ENCODE peak calls at places on chromosomes 1 and 21, in four cellular contexts. One of them, this sample, is unnamed.
A peak's percentile ranks its signal among the peaks of the same experiment; 100 is the strongest.

GRCh38 chr1:94050675-94051074 is 70.3 kb downstream of the ABCA4 start:
- DNase-seq in aorta: no peak
- DNase-seq in NT2/D1: no peak
- DNase-seq in CD8-positive, alpha-beta T cell: no peak
- DNase-seq in this sample: no peak

GRCh38 chr1:243710467-243710866 is 139.6 kb downstream of the AKT3 start:
- DNase-seq in aorta: no peak
- DNase-seq in NT2/D1: no peak
- DNase-seq in CD8-positive, alpha-beta T cell: no peak
- DNase-seq in this sample: no peak

GRCh38 chr1:55848906-55849305 is 633.7 kb upstream of the USP24 start:
- DNase-seq in aorta: no peak
- DNase-seq in NT2/D1: peak; percentile 30
- DNase-seq in CD8-positive, alpha-beta T cell: no peak
- DNase-seq in this sample: no peak

GRCh38 chr1:1119272-1119890 is 3.5 kb upstream of the C1orf159 start:
- DNase-seq in aorta: no peak
- DNase-seq in NT2/D1: no peak
- DNase-seq in CD8-positive, alpha-beta T cell: no peak
- DNase-seq in this sample: no peak

GRCh38 chr21:15058718-15059316 is 6.0 kb downstream of the NRIP1 start:
- DNase-seq in aorta: no peak
- DNase-seq in NT2/D1: no peak
- DNase-seq in CD8-positive, alpha-beta T cell: no peak
- DNase-seq in this sample: no peak

GRCh38 chr21:44703731-44704635 is 7.0 kb downstream of the KRTAP10-12 start:
- DNase-seq in aorta: no peak
- DNase-seq in NT2/D1: no peak
- DNase-seq in CD8-positive, alpha-beta T cell: no peak
- DNase-seq in this sample: no peak

GRCh38 chr1:8097077-8097799 is 71.1 kb upstream of the ERRFI1 start:
- DNase-seq in aorta: no peak
- DNase-seq in NT2/D1: no peak
- DNase-seq in CD8-positive, alpha-beta T cell: no peak
- DNase-seq in this sample: no peak

GRCh38 chr1:21942464-21942863 is 5.4 kb upstream of the HSPG2 start:
- DNase-seq in aorta: no peak
- DNase-seq in NT2/D1: no peak
- DNase-seq in CD8-positive, alpha-beta T cell: no peak
- DNase-seq in this sample: no peak

GRCh38 chr1:34872133-34872503 is 12.6 kb upstream of the SMIM12 start:
- DNase-seq in aorta: no peak
- DNase-seq in NT2/D1: no peak
- DNase-seq in CD8-positive, alpha-beta T cell: no peak
- DNase-seq in this sample: no peak

GRCh38 chr1:39540504-39541031 is 36.0 kb downstream of the PABPC4 start:
- DNase-seq in aorta: peak; percentile 90
- DNase-seq in NT2/D1: no peak
- DNase-seq in CD8-positive, alpha-beta T cell: no peak
- DNase-seq in this sample: no peak

GRCh38 chr1:56380556-56380955 is 198.8 kb downstream of the PLPP3 start:
- DNase-seq in aorta: no peak
- DNase-seq in NT2/D1: no peak
- DNase-seq in CD8-positive, alpha-beta T cell: no peak
- DNase-seq in this sample: no peak

GRCh38 chr1:106536741-106537140 is 519.7 kb upstream of the PRMT6 start:
- DNase-seq in aorta: no peak
- DNase-seq in NT2/D1: no peak
- DNase-seq in CD8-positive, alpha-beta T cell: no peak
- DNase-seq in this sample: no peak

GRCh38 chr1:177137814-177138213 is 26.7 kb downstream of the ASTN1 start:
- DNase-seq in aorta: no peak
- DNase-seq in NT2/D1: no peak
- DNase-seq in CD8-positive, alpha-beta T cell: no peak
- DNase-seq in this sample: no peak

GRCh38 chr21:16205527-16205926 is 475.7 kb downstream of the USP25 start:
- DNase-seq in aorta: no peak
- DNase-seq in NT2/D1: no peak
- DNase-seq in CD8-positive, alpha-beta T cell: no peak
- DNase-seq in this sample: no peak

GRCh38 chr1:1893291-1893985 is 2.6 kb upstream of the GNB1 start:
- DNase-seq in aorta: no peak
- DNase-seq in NT2/D1: no peak
- DNase-seq in CD8-positive, alpha-beta T cell: no peak
- DNase-seq in this sample: no peak

GRCh38 chr1:13763264-13763663 is 63.3 kb downstream of the PRDM2 start:
- DNase-seq in aorta: no peak
- DNase-seq in NT2/D1: no peak
- DNase-seq in CD8-positive, alpha-beta T cell: no peak
- DNase-seq in this sample: no peak

GRCh38 chr1:13763991-13764390 is 64.0 kb downstream of the PRDM2 start:
- DNase-seq in aorta: no peak
- DNase-seq in NT2/D1: no peak
- DNase-seq in CD8-positive, alpha-beta T cell: no peak
- DNase-seq in this sample: no peak

GRCh38 chr1:13762642-13763041 is 62.7 kb downstream of the PRDM2 start:
- DNase-seq in aorta: no peak
- DNase-seq in NT2/D1: no peak
- DNase-seq in CD8-positive, alpha-beta T cell: no peak
- DNase-seq in this sample: no peak

GRCh38 chr1:13764933-13765332 is 64.9 kb downstream of the PRDM2 start:
- DNase-seq in aorta: no peak
- DNase-seq in NT2/D1: no peak
- DNase-seq in CD8-positive, alpha-beta T cell: no peak
- DNase-seq in this sample: no peak

DNA sequence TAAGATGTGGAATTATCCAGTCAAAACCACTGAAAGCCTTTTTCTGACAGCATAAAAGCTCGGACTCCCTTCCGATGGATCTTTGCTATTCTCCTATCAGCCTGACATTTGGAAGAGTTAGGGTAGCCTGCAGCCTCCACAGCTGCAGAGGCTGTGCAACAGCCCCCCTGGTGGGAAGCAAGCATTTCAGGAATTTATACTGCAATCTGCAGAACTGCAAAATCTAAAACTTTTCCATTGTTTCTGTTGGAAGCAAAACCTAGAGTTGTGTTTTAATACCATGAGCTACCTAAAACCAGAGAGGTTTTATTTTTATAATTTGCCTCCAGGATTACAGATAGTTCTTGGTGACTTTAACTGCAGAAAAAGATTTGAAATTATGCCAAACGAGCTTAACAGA is 64.5 kb downstream of the PRDM2 start:
- DNase-seq in aorta: no peak
- DNase-seq in NT2/D1: no peak
- DNase-seq in CD8-positive, alpha-beta T cell: no peak
- DNase-seq in this sample: no peak
- H3K4me1 ChIP-seq in aorta: peaks cover 7% of the 10 kb centered on the region
- H3K4me1 ChIP-seq in NT2/D1: no peaks in the 10 kb centered on the region
- H3K4me1 ChIP-seq in CD8-positive, alpha-beta T cell: peaks cover 58% of the 10 kb centered on the region
- H3K4me1 ChIP-seq in this sample: peaks cover 50% of the 10 kb centered on the region

DNA sequence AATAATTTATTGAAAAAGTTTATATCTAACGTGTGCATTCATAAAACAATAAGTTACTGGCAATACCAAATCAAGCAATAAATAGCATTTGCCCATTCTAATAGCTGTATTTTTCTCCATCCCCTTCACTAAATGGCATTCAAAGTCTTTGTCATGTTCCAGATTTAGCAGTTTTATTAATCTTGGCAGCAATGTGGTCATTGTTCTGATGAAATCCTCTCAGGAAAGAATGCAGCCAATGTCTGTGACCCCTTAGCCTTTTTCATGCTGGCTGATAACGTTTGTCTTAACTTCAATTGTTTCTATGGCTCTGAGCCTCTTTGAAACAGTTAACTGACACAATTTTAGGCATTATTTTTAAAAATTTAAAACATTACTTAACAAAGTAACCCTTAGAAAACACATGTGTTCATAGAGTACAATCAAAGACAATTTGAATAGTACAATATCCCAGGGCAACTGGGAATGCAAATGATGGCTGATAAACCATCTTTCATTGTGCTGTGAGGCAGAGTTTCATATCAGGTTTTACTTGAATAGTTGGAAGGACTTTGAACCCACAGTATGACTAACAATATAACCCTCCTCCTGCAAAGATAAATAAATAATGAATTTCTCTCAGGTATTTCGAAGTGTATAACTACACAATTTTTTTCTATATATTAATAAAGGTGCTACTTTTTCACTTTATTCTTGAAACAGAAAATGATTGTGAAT is 217.5 kb downstream of the LRRIQ3 start:
- DNase-seq in aorta: no peak
- DNase-seq in NT2/D1: no peak
- DNase-seq in CD8-positive, alpha-beta T cell: no peak
- DNase-seq in this sample: no peak
- H3K9me3 ChIP-seq in aorta: no peaks in the 10 kb centered on the region
- H3K9me3 ChIP-seq in NT2/D1: peaks cover 21% of the 10 kb centered on the region
- H3K9me3 ChIP-seq in CD8-positive, alpha-beta T cell: no peaks in the 10 kb centered on the region
- H3K9me3 ChIP-seq in this sample: no peaks in the 10 kb centered on the region

DNA sequence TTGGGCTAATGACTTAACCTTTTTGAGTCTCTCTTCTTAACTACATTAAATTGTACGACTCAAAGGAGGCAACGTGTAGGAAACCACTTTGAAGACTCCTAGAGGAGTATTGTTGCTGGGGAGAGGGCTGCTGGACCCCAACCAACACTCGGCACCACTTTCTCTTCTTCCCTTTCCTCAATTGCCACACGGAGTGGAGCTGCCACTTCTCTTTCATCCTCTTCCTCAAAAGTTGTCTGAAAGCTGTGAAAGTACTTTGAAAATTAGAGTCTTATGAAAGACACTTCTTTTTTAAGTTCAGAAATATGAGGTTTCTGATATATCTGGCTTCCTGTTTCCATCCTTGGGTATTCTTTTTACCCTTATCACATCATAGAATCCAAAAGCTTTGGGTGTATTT is 59.5 kb downstream of the MRPS6 start:
- DNase-seq in aorta: no peak
- DNase-seq in NT2/D1: no peak
- DNase-seq in CD8-positive, alpha-beta T cell: no peak
- DNase-seq in this sample: no peak
- H3K4me1 ChIP-seq in aorta: peaks cover 20% of the 10 kb centered on the region
- H3K4me1 ChIP-seq in NT2/D1: no peaks in the 10 kb centered on the region
- H3K4me1 ChIP-seq in CD8-positive, alpha-beta T cell: peaks cover 55% of the 10 kb centered on the region
- H3K4me1 ChIP-seq in this sample: peaks cover 53% of the 10 kb centered on the region

DNA sequence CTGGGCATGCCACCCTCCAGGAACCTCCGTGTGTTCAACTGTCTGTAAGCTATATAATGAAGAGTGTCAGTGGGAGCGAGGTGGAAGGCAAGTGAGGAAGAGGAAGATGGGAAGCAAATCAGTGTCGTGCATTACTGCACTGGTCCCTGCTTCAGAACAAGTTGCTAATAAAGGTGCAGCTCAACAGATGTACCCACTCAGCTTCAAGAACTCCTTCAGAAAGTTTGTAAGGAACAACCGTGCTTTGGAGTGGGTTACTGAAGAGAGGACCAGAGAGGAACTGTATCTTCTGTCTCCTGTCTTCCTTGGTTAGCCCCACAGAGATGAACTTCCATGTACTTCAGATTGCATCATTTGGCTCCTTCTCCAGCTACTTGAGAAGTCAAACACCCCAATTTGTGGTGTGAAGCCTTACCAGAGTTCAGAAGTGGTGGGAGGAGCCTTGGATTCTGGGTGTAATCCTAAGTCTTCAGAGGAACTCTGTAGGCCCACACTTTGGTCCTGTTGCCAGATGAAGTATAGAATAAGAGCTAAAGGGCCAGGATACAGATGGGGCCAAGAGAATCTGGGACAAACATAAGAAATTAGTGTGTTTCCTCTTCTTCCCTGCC is 290.5 kb upstream of the PROX1 start:
- DNase-seq in aorta: no peak
- DNase-seq in NT2/D1: no peak
- DNase-seq in CD8-positive, alpha-beta T cell: no peak
- DNase-seq in this sample: no peak
- H3K9me3 ChIP-seq in aorta: no peaks in the 10 kb centered on the region
- H3K9me3 ChIP-seq in NT2/D1: no peaks in the 10 kb centered on the region
- H3K9me3 ChIP-seq in CD8-positive, alpha-beta T cell: no peaks in the 10 kb centered on the region
- H3K9me3 ChIP-seq in this sample: no peaks in the 10 kb centered on the region